ENCODE peak calls at places on chromosomes 13 and 19, in five cellular contexts. One of them, this sample, is unnamed.

GRCh38 chr19:37977992-37978391 is 71.0 kb downstream of the SIPA1L3 start:
- DNase-seq in dermis microvascular lymphatic vessel endothelial cell: peak; percentile 91
- DNase-seq in aorta: no peak
- DNase-seq in posterior cingulate gyrus: no peak
- DNase-seq in retina: peak; percentile 51
- DNase-seq in this sample: no peak

GRCh38 chr19:43574424-43575155 is 737 bp downstream of the XRCC1 start:
- DNase-seq in dermis microvascular lymphatic vessel endothelial cell: peak; percentile 90
- DNase-seq in aorta: no peak
- DNase-seq in posterior cingulate gyrus: peak; percentile 37
- DNase-seq in retina: no peak
- DNase-seq in this sample: no peak

GRCh38 chr13:32650705-32651311 is 64.6 kb downstream of the PDS5B start:
- DNase-seq in dermis microvascular lymphatic vessel endothelial cell: peak; percentile 78
- DNase-seq in aorta: no peak
- DNase-seq in posterior cingulate gyrus: no peak
- DNase-seq in retina: no peak
- DNase-seq in this sample: peak; percentile 72

GRCh38 chr13:113816248-113816924 is 47.5 kb downstream of the GAS6 start:
- DNase-seq in dermis microvascular lymphatic vessel endothelial cell: peak; percentile 28
- DNase-seq in aorta: no peak
- DNase-seq in posterior cingulate gyrus: no peak
- DNase-seq in retina: no peak
- DNase-seq in this sample: no peak

GRCh38 chr13:45880242-45880641 is 28.7 kb upstream of the SIAH3 start:
- DNase-seq in dermis microvascular lymphatic vessel endothelial cell: no peak
- DNase-seq in aorta: no peak
- DNase-seq in posterior cingulate gyrus: no peak
- DNase-seq in retina: no peak
- DNase-seq in this sample: no peak

GRCh38 chr19:30076751-30077670 is 135.0 kb downstream of the URI1 start:
- DNase-seq in dermis microvascular lymphatic vessel endothelial cell: no peak
- DNase-seq in aorta: no peak
- DNase-seq in posterior cingulate gyrus: peak; percentile 81
- DNase-seq in retina: no peak
- DNase-seq in this sample: no peak

GRCh38 chr19:1312732-1313694 is 27.3 kb downstream of the EFNA2 start:
- DNase-seq in dermis microvascular lymphatic vessel endothelial cell: peak; percentile 67
- DNase-seq in aorta: no peak
- DNase-seq in posterior cingulate gyrus: no peak
- DNase-seq in retina: no peak
- DNase-seq in this sample: no peak

GRCh38 chr13:35475131-35475959 is 1.1 kb downstream of the MAB21L1 start:
- DNase-seq in dermis microvascular lymphatic vessel endothelial cell: peak; percentile 1
- DNase-seq in aorta: peak; percentile 46
- DNase-seq in posterior cingulate gyrus: peak; percentile 87
- DNase-seq in retina: peak; percentile 80
- DNase-seq in this sample: no peak

GRCh38 chr13:51906581-51906980 is 44.8 kb downstream of the CCDC70 start:
- DNase-seq in dermis microvascular lymphatic vessel endothelial cell: no peak
- DNase-seq in aorta: no peak
- DNase-seq in posterior cingulate gyrus: no peak
- DNase-seq in retina: no peak
- DNase-seq in this sample: no peak

This sample was measured in right atrium auricular region.